ENCODE peak calls at places on chromosomes 11 and 22, in nine cellular contexts. U is MM.1S, D is A549, F is hepatocyte, X is PC-3, R is IMR-90, Q is K562, L is astrocyte, P is keratinocyte. I is an unnamed sample.

GRCh38 chr11:14854057-14854456 is 38.0 kb downstream of the CYP2R1 start:
- DNase-seq in U (no peak), D (no peak), F (no peak), X (peak; percentile 31), R (no peak), Q (no peak), L (no peak), P (no peak), I (no peak)

GRCh38 chr11:75100314-75100713 is 3.6 kb upstream of the OR2AT4 start:
- DNase-seq in U (peak; percentile 63), D (peak; percentile 87), F (no peak), X (peak; percentile 35), R (peak; percentile 81), Q (peak; percentile 70), L (peak; percentile 24), P (no peak), I (peak; percentile 6)

GRCh38 chr11:18054511-18055103 is 8.5 kb upstream of the TPH1 start:
- DNase-seq in U (no peak), D (no peak), F (no peak), X (no peak), R (no peak), Q (no peak), L (no peak), P (no peak), I (no peak)

GRCh38 chr11:17585911-17586695 is 39.0 kb downstream of the OTOG start:
- DNase-seq in U (no peak), D (no peak), F (no peak), X (no peak), R (no peak), Q (no peak), L (no peak), P (no peak), I (no peak)

GRCh38 chr11:108672113-108672512 is 7.2 kb downstream of the DDX10 start:
- DNase-seq in U (no peak), D (no peak), F (no peak), X (no peak), R (peak; percentile 61), Q (no peak), L (peak; percentile 70), P (no peak), I (no peak)

GRCh38 chr11:34214961-34215805 is 109.8 kb downstream of the NAT10 start:
- DNase-seq in U (no peak), D (peak; percentile 64), F (peak; percentile 29), X (peak; percentile 81), R (peak; percentile 78), Q (no peak), L (peak; percentile 72), P (peak; percentile 82), I (no peak)

GRCh38 chr11:102360681-102361080 is 13.7 kb downstream of the BIRC2 start:
- DNase-seq in U (no peak), D (no peak), F (no peak), X (no peak), R (no peak), Q (no peak), L (no peak), P (no peak), I (no peak)

GRCh38 chr11:27313157-27313821 is 49.7 kb downstream of the CCDC34 start:
- DNase-seq in U (no peak), D (no peak), F (no peak), X (no peak), R (no peak), Q (no peak), L (no peak), P (no peak), I (no peak)

GRCh38 chr22:40714514-40714966 is 35.3 kb downstream of the MCHR1 start:
- DNase-seq in U (no peak), D (peak; percentile 78), F (peak; percentile 72), X (peak; percentile 60), R (peak; percentile 68), Q (no peak), L (peak; percentile 87), P (no peak), I (no peak)

GRCh38 chr22:43777204-43777671 is 34.9 kb downstream of the EFCAB6 start:
- DNase-seq in U (no peak), D (peak; percentile 10), F (peak; percentile 10), X (peak; percentile 87), R (peak; percentile 91), Q (no peak), L (peak; percentile 91), P (peak; percentile 36), I (no peak)

GRCh38 chr11:92536895-92537294 is 312.3 kb downstream of the FAT3 start:
- DNase-seq in U (no peak), D (no peak), F (no peak), X (no peak), R (no peak), Q (no peak), L (no peak), P (no peak), I (no peak)

GRCh38 chr11:92527467-92527866 is 302.8 kb downstream of the FAT3 start:
- DNase-seq in U (no peak), D (no peak), F (no peak), X (no peak), R (no peak), Q (no peak), L (peak; percentile 28), P (no peak), I (no peak)

GRCh38 chr11:92528051-92528450 is 303.4 kb downstream of the FAT3 start:
- DNase-seq in U (no peak), D (no peak), F (no peak), X (peak; percentile 9), R (peak; percentile 46), Q (no peak), L (peak; percentile 96), P (no peak), I (no peak)

DNA sequence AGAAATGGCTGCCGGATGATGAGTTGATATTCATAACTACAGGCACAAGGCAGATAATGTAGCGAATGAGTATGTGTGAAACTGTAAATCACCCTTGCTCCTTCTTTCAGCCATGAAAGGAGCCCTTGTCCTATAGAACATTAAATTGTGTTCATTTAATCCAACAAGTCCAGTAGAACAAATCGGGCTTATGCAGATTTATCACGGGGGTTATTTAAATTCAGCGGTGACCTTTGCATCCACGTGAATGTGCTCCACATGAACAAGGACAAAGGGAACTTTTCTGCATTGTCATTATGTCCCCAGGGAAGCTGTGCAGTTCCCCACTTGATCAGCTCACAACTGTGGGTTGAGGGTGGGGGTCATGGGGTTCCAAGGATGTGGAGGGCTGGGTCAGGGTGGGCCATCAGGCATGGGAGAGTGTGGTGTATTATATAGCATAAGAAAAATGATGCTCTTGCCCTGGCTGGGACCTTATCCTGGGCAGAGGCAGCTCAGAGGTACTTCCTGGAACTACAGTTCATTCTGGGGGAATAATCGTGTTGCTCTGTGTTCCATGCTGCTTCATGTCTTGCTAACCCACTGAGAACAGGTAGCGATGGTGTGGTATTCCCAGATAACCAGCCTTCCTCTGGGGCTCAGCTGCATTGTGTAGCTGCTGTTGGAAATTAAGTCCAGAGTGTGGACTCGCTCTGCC is 306.6 kb downstream of the FAT3 start:
- DNase-seq in U (no peak), D (no peak), F (no peak), X (no peak), R (no peak), Q (no peak), L (no peak), P (no peak), I (no peak)
- H3K4me2 ChIP-seq in U (no peak overlapping the region), D (no peak overlapping the region), F (no peak overlapping the region), X (no peak overlapping the region), R (no peak overlapping the region), Q (no peak overlapping the region), L (no peak overlapping the region), P (no peak overlapping the region), I (no peak overlapping the region)

DNA sequence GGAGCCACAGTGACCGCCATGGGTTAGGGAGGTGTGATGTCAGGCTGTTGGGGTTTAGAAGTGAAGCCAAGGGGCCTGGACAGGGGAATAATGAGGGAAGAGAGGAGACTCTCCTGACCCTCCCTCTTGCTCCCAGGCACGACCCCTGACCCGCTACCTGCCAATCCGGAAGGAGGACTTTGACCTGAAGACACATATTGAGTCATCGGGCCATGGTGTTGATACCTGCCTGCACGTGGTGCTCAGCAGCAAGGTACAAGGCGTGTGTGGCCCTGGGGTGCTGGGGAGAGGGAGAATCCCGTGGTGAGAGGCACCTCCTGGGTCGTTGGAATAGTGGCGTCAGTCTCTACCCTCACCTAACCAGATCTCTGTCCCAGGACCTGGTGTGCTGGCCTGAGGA is 29.5 kb downstream of the TREH start:
- DNase-seq in U (no peak), D (no peak), F (peak; percentile 49), X (no peak), R (no peak), Q (no peak), L (no peak), P (no peak), I (no peak)
- H3K4me2 ChIP-seq in U (no peak overlapping the region), D (no peak overlapping the region), F (no peak overlapping the region), X (no peak overlapping the region), R (no peak overlapping the region), Q (no peak overlapping the region), L (no peak overlapping the region), P (no peak overlapping the region), I (no peak overlapping the region)

GRCh38 chr22:48496987-48497650 is 1330.6 kb downstream of the BRD1 start:
- DNase-seq in U (no peak), D (no peak), F (peak; percentile 52), X (no peak), R (no peak), Q (no peak), L (no peak), P (no peak), I (no peak)
- H3K4me2 ChIP-seq in U (no peak overlapping the region), D (no peak overlapping the region), F (peak overlapping the region; percentile 23), X (no peak overlapping the region), R (no peak overlapping the region), Q (no peak overlapping the region), L (no peak overlapping the region), P (no peak overlapping the region), I (no peak overlapping the region)

GRCh38 chr11:68748061-68748460 is 3.3 kb downstream of the TESMIN start:
- DNase-seq in U (no peak), D (no peak), F (no peak), X (peak; percentile 60), R (no peak), Q (no peak), L (no peak), P (no peak), I (no peak)

GRCh38 chr11:68750988-68751325 is 363 bp downstream of the TESMIN start:
- DNase-seq in U (no peak), D (no peak), F (no peak), X (no peak), R (no peak), Q (no peak), L (no peak), P (no peak), I (no peak)

GRCh38 chr11:68750197-68750987 is 928 bp downstream of the TESMIN start:
- DNase-seq in U (no peak), D (no peak), F (peak; percentile 46), X (no peak), R (no peak), Q (peak; percentile 36), L (no peak), P (no peak), I (no peak)

GRCh38 chr11:68749501-68750196 is 1.7 kb downstream of the TESMIN start:
- DNase-seq in U (no peak), D (no peak), F (no peak), X (no peak), R (peak; percentile 12), Q (no peak), L (peak; percentile 32), P (no peak), I (no peak)

DNA sequence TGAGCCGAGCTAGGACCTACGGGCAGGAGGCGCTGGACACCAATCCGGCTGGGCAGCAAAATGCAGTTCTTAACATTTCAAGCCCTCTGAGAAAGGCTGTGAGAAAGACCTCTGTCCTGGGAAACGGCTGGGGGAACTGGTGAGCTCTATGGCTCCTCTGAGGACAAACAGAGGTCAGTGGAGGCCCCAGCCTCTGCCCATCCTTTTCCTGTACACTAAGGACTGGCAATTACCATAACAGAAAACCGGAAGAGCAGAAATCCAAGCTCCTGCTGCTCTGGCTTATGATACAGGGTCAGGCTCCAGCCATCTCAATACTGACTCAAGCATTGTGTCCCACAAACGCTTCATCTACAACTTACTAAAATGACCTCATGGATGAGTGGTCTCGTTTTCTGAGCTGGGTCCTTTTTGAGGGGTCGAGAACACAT is 2.2 kb downstream of the TESMIN start:
- DNase-seq in U (no peak), D (no peak), F (no peak), X (no peak), R (peak; percentile 4), Q (no peak), L (peak; percentile 13), P (no peak), I (no peak)
- H3K4me2 ChIP-seq in U (no peak overlapping the region), D (no peak overlapping the region), F (no peak overlapping the region), X (peak overlapping the region; percentile 26), R (no peak overlapping the region), Q (no peak overlapping the region), L (peak overlapping the region; percentile 42), P (no peak overlapping the region), I (no peak overlapping the region)